ENCODE peak calls at places on chromosomes 12 and 14, in ten cellular contexts. J, Q, X, I, G, A, M, V, U and D are unnamed samples.

GRCh38 chr12:46942579-46942978 is 116.8 kb upstream of the SLC38A4 start:
- DNase-seq in A (peak; percentile 39), J (no peak), V (no peak), U (no peak), X (peak; percentile 86), Q (no peak), I (no peak), M (no peak), G (no peak), D (no peak)

GRCh38 chr12:49868449-49868848 is 25.5 kb upstream of the BCDIN3D start:
- DNase-seq in U (no peak), A (no peak), X (no peak), I (no peak), Q (no peak), J (no peak), M (no peak), V (no peak), G (no peak), D (no peak)

GRCh38 chr12:111438501-111438900 is 32.8 kb downstream of the SH2B3 start:
- DNase-seq in M (no peak), I (no peak), J (no peak), V (no peak), G (peak; percentile 74), X (peak; percentile 65), U (no peak), A (no peak), Q (no peak), D (peak; percentile 46)

GRCh38 chr12:24788886-24789285 is 160.0 kb downstream of the BCAT1 start:
- DNase-seq in M (no peak), I (no peak), G (no peak), Q (no peak), J (no peak), U (no peak), A (no peak), X (peak; percentile 21), V (no peak), D (no peak)

GRCh38 chr14:69543341-69544249 is 31.1 kb downstream of the CCDC177 start:
- DNase-seq in G (peak; percentile 22), I (peak; percentile 39), M (no peak), A (peak; percentile 64), V (peak; percentile 70), Q (no peak), J (peak; percentile 85), X (peak; percentile 90), U (no peak), D (peak; percentile 71)

GRCh38 chr12:133226690-133227089 is 9.0 kb downstream of the ANHX start:
- DNase-seq in X (no peak), M (no peak), U (no peak), I (no peak), A (no peak), Q (no peak), J (no peak), G (no peak), V (no peak), D (no peak)

GRCh38 chr12:111240374-111240773 is 128.5 kb downstream of the PHETA1 start:
- DNase-seq in X (no peak), A (no peak), J (no peak), I (no peak), Q (no peak), M (no peak), G (no peak), V (no peak), U (no peak), D (no peak)

GRCh38 chr14:41950428-41950827 is 343.8 kb downstream of the LRFN5 start:
- DNase-seq in G (no peak), U (no peak), Q (no peak), M (no peak), A (no peak), I (no peak), X (no peak), V (no peak), J (no peak), D (no peak)

GRCh38 chr12:111462134-111462821 is 56.6 kb downstream of the SH2B3 start:
- DNase-seq in X (peak; percentile 76), V (no peak), Q (no peak), J (no peak), M (no peak), G (no peak), A (peak; percentile 64), U (no peak), I (no peak), D (no peak)

GRCh38 chr12:96985515-96986362 is 78.7 kb downstream of the NEDD1 start:
- DNase-seq in V (peak; percentile 24), M (no peak), J (no peak), I (peak; percentile 19), X (peak; percentile 12), G (peak; percentile 28), U (no peak), A (peak; percentile 20), Q (peak; percentile 37), D (no peak)

GRCh38 chr12:65740873-65741600 is 83.2 kb upstream of the HMGA2 start:
- DNase-seq in G (peak; percentile 24), J (peak; percentile 72), A (peak; percentile 84), M (no peak), V (peak; percentile 79), I (peak; percentile 82), Q (peak; percentile 83), U (peak; percentile 87), X (peak; percentile 88), D (peak; percentile 51)

GRCh38 chr12:116636636-116637519 is 77.7 kb downstream of the MAP1LC3B2 start:
- DNase-seq in M (no peak), X (no peak), J (no peak), U (no peak), Q (no peak), I (peak; percentile 43), A (no peak), V (no peak), G (no peak), D (no peak)

GRCh38 chr12:101695698-101696097 is 1.7 kb upstream of the CHPT1 start:
- DNase-seq in I (no peak), A (no peak), Q (no peak), U (no peak), J (no peak), G (no peak), M (no peak), X (peak; percentile 13), V (no peak), D (no peak)

GRCh38 chr12:51974646-51975045 is 23.1 kb downstream of the ACVR1B start:
- DNase-seq in G (no peak), Q (no peak), A (no peak), U (no peak), M (no peak), J (no peak), X (no peak), I (no peak), V (no peak), D (no peak)

GRCh38 chr12:120652671-120653435 is 12.4 kb downstream of the CABP1 start:
- DNase-seq in J (no peak), A (no peak), V (no peak), U (no peak), M (no peak), G (no peak), I (no peak), Q (no peak), X (no peak), D (no peak)

GRCh38 chr12:95614384-95614982 is 63.2 kb upstream of the USP44 start:
- DNase-seq in A (no peak), Q (no peak), J (no peak), U (no peak), I (no peak), X (no peak), G (no peak), V (peak; percentile 46), M (no peak), D (no peak)